ENCODE peak calls at places on chromosomes 6 and 20, in seven cellular contexts. D is body of pancreas; S is fibroblast of the conjunctiva; I is CD8-positive, alpha-beta memory T cell; X is GM23338; C is NCI-H1092; K is stimulated activated CD4-positive, alpha-beta T cell treated with anti-CD3 and anti-CD28 coated beads, Interleukin-1b, Interleukin-23, amount 100 ng/mL, for 48 hours. W is an unnamed sample.

GRCh38 chr20:22716824-22717351 is 132.5 kb upstream of the FOXA2 start:
- DNase-seq in I (no peak), X (no peak), C (no peak), S (no peak), K (no peak), D (no peak), W (peak)

GRCh38 chr20:35199696-35200095 is 26.8 kb upstream of the MMP24 start:
- DNase-seq in D (no peak), C (no peak), K (no peak), S (no peak), I (no peak), X (no peak), W (no peak)

GRCh38 chr6:30508890-30509736 is 19.8 kb downstream of the HLA-E start:
- DNase-seq in D (no peak), X (no peak), C (no peak), S (no peak), I (no peak), K (no peak), W (peak)

GRCh38 chr6:83378621-83379388 is 52.0 kb downstream of the ME1 start:
- DNase-seq in I (no peak), S (no peak), D (no peak), X (no peak), C (no peak), K (no peak), W (no peak)

GRCh38 chr6:152277826-152278247 is 359.3 kb downstream of the SYNE1 start:
- DNase-seq in S (no peak), D (peak), I (no peak), C (peak), X (peak), K (no peak), W (no peak)

GRCh38 chr6:137342607-137343186 is 123.5 kb upstream of the IFNGR1 start:
- DNase-seq in I (no peak), K (no peak), C (peak), S (no peak), D (no peak), X (peak), W (peak)

GRCh38 chr6:14068133-14068532 is 49.4 kb upstream of the CD83 start:
- DNase-seq in D (no peak), K (no peak), S (no peak), I (no peak), X (no peak), C (no peak), W (no peak)

GRCh38 chr6:42315991-42316378 is 98.3 kb upstream of the MRPS10 start:
- DNase-seq in K (peak), C (no peak), D (no peak), I (no peak), S (peak), X (peak), W (no peak)

GRCh38 chr6:152368761-152369624 is 268.2 kb downstream of the SYNE1 start:
- DNase-seq in X (no peak), C (no peak), S (no peak), K (no peak), I (no peak), D (peak), W (no peak)

GRCh38 chr6:90483116-90483839 is 103.6 kb downstream of the MAP3K7 start:
- DNase-seq in S (no peak), K (no peak), C (no peak), D (no peak), X (no peak), I (no peak), W (no peak)